ENCODE peak calls at places on chromosomes 16 and 17, in seven cellular contexts. P, U, X, M, W, D and A are unnamed samples.

GRCh38 chr16:2029350-2029749 is 2.6 kb downstream of the NHERF2 start:
- DNase-seq in P (no peak), U (no peak), X (no peak), M (no peak), W (no peak), D (no peak), A (no peak)

GRCh38 chr17:50346313-50347086 is 574 bp downstream of the XYLT2 start:
- DNase-seq in P (no peak), U (no peak), X (no peak), M (no peak), W (no peak), D (peak), A (no peak)

GRCh38 chr17:31371511-31372097 is 19.9 kb upstream of the RAB11FIP4 start:
- DNase-seq in P (peak), U (peak), X (peak), M (no peak), W (no peak), D (peak), A (peak)

GRCh38 chr17:17191346-17191792 is 14.8 kb downstream of the PLD6 start:
- DNase-seq in P (peak), U (peak), X (peak), M (no peak), W (no peak), D (no peak), A (peak)

GRCh38 chr16:79698341-79698753 is 97.8 kb upstream of the MAF start:
- DNase-seq in P (peak), U (peak), X (no peak), M (no peak), W (no peak), D (no peak), A (no peak)

GRCh38 chr16:14325921-14326401 is 254.8 kb downstream of the MRTFB start:
- DNase-seq in P (no peak), U (no peak), X (no peak), M (peak), W (no peak), D (peak), A (peak)

GRCh38 chr16:67268136-67268579 is 11.2 kb upstream of the PLEKHG4 start:
- DNase-seq in P (peak), U (peak), X (no peak), M (no peak), W (no peak), D (peak), A (peak)

GRCh38 chr17:17719199-17719940 is 38.1 kb downstream of the RAI1 start:
- DNase-seq in P (no peak), U (no peak), X (no peak), M (no peak), W (no peak), D (no peak), A (no peak)

GRCh38 chr17:40110457-40110856 is 10.1 kb upstream of the NR1D1 start:
- DNase-seq in P (no peak), U (no peak), X (no peak), M (peak), W (no peak), D (no peak), A (no peak)

GRCh38 chr17:48541036-48541573 is 3.8 kb downstream of the HOXB2 start:
- DNase-seq in P (no peak), U (no peak), X (no peak), M (no peak), W (no peak), D (no peak), A (no peak)

GRCh38 chr16:65832679-65833078 is 533.8 kb upstream of the CDH5 start:
- DNase-seq in P (no peak), U (no peak), X (no peak), M (peak), W (no peak), D (no peak), A (no peak)

GRCh38 chr17:43211480-43212402 is at the start of gene TMEM106A:
- DNase-seq in P (peak), U (peak), X (peak), M (peak), W (peak), D (peak), A (peak)

GRCh38 chr17:75776399-75777242 is 8.0 kb upstream of the UNK start:
- DNase-seq in P (no peak), U (no peak), X (no peak), M (no peak), W (no peak), D (peak), A (no peak)

GRCh38 chr17:75778861-75779249 is 5.8 kb upstream of the UNK start:
- DNase-seq in P (no peak), U (no peak), X (no peak), M (no peak), W (peak), D (no peak), A (no peak)

GRCh38 chr17:75779987-75780889 is 4.4 kb upstream of the UNK start:
- DNase-seq in P (no peak), U (no peak), X (no peak), M (no peak), W (no peak), D (no peak), A (no peak)

GRCh38 chr17:75777243-75777922 is 7.2 kb upstream of the UNK start:
- DNase-seq in P (no peak), U (no peak), X (no peak), M (no peak), W (no peak), D (no peak), A (no peak)

GRCh38 chr17:75779250-75779986 is 5.2 kb upstream of the UNK start:
- DNase-seq in P (peak), U (peak), X (peak), M (peak), W (peak), D (peak), A (peak)
- TF ChIP-seq CTCF in P (no peak), U (no peak), X (no peak), M (no peak), W (no peak), D (no peak), A (no peak)

GRCh38 chr16:87466975-87467501 is 25.8 kb downstream of the ZCCHC14 start:
- DNase-seq in P (no peak), U (no peak), X (no peak), M (peak), W (no peak), D (no peak), A (no peak)

GRCh38 chr16:87465306-87465705 is 27.5 kb downstream of the ZCCHC14 start:
- DNase-seq in P (peak), U (peak), X (peak), M (peak), W (no peak), D (peak), A (peak)

GRCh38 chr16:87463722-87464690 is 28.8 kb downstream of the ZCCHC14 start:
- DNase-seq in P (peak), U (no peak), X (no peak), M (no peak), W (peak), D (peak), A (peak)

GRCh38 chr16:87461466-87461975 is 31.3 kb downstream of the ZCCHC14 start:
- DNase-seq in P (no peak), U (no peak), X (no peak), M (peak), W (no peak), D (no peak), A (no peak)

GRCh38 chr16:87464691-87465300 is 28.0 kb downstream of the ZCCHC14 start:
- DNase-seq in P (peak), U (peak), X (peak), M (peak), W (no peak), D (peak), A (peak)
- H3K4me3 ChIP-seq in P (peak), U (peak), X (peak), M (peak), W (no peak), D (peak), A (no peak)

GRCh38 chr17:81868674-81869220 is 2.4 kb downstream of the ARHGDIA start:
- DNase-seq in P (peak), U (no peak), X (peak), M (peak), W (no peak), D (peak), A (no peak)

GRCh38 chr17:81870978-81871386 is at the start of gene ARHGDIA:
- DNase-seq in P (no peak), U (no peak), X (no peak), M (no peak), W (no peak), D (no peak), A (no peak)

GRCh38 chr17:81869221-81870154 is 1.6 kb downstream of the ARHGDIA start:
- DNase-seq in P (peak), U (no peak), X (no peak), M (peak), W (peak), D (peak), A (no peak)

GRCh38 chr17:81870155-81870977 is 771 bp downstream of the ARHGDIA start:
- DNase-seq in P (peak), U (no peak), X (no peak), M (peak), W (peak), D (peak), A (no peak)

GRCh38 chr17:81871387-81872120 is 417 bp upstream of the ARHGDIA start:
- DNase-seq in P (peak), U (no peak), X (no peak), M (peak), W (peak), D (peak), A (no peak)
- TF ChIP-seq CTCF in P (peak), U (peak), X (peak), M (no peak), W (no peak), D (no peak), A (peak)

GRCh38 chr17:58278661-58279015 is 2.1 kb downstream of the MPO start:
- DNase-seq in P (no peak), U (no peak), X (no peak), M (no peak), W (no peak), D (peak), A (no peak)
- H3K4me3 ChIP-seq in P (no peak), U (no peak), X (no peak), M (no peak), W (no peak), D (peak), A (no peak)

DNA sequence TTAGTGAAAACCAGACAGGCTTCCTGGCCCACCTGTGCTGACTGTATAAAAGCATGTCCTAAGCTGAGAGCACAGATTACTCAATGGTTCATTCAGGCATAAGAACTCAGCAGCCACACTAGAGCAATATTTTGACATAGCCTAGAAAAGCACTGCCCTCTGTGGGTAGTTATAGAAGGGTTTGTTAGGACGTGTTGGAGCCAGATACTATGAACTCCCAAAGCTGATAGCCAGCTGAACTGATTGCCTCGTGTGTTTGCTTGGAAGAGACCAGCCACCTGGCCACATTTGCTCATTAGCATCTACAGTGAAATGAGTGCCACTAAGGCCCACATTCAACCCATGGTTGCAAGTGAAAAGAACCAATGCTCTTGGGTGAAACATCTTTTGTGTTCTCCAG is 30.8 kb upstream of the ABCA5 start:
- DNase-seq in P (no peak), U (no peak), X (no peak), M (no peak), W (no peak), D (no peak), A (no peak)
- TF ChIP-seq CTCF in P (no peak), U (no peak), X (no peak), M (no peak), W (no peak), D (no peak), A (no peak)

GRCh38 chr16:24523569-24523968 is 15.8 kb upstream of the RBBP6 start:
- DNase-seq in P (no peak), U (no peak), X (no peak), M (peak), W (peak), D (no peak), A (no peak)
- H3K4me3 ChIP-seq in P (no peak), U (no peak), X (no peak), M (no peak), W (no peak), D (no peak), A (no peak)

DNA sequence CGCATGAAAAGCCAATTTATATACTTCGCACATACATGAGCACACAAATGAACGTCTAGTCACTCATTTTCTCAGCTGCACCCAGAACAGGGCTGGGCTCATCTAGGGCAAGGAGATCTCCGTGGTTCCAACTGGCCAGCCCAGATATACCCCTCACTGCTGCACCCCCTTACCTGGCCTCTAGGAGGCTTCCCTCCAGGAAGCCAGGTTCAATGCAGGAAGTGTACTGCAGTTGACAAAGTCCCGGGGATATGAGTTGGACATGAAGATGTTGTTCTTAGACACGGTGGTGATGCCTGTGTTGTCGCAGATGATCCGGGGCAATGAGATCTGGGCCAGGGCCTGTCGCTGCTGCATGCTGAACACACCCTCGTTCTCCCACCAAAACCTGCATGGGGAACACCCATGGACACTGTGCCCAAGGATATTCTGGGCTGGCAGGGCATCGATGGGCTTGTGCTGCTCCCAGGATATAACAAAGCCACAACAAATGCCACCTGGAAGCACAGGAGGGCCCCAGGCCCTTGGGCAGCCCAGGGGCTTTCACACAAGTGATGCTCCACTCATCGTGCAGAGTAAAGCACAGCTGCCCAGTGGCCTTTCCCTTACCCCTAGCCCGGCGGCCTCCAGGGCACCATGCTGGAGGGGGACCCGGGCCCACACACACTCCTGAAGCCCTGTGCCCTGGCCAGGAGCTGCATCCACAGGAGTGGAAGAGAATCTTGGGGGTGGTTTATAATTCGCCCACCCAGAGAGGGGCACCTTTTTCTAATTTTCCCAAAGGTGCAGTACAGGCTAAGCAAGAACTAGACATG is 10.1 kb downstream of the MPO start:
- DNase-seq in P (no peak), U (no peak), X (no peak), M (no peak), W (no peak), D (peak), A (no peak)
- TF ChIP-seq CTCF in P (peak), U (no peak), X (no peak), M (peak), W (no peak), D (peak), A (peak)

GRCh38 chr17:78313735-78314648 is 45.9 kb downstream of the SOCS3 start:
- DNase-seq in P (peak), U (no peak), X (no peak), M (peak), W (peak), D (peak), A (no peak)
- H3K4me3 ChIP-seq in P (peak), U (peak), X (peak), M (peak), W (peak), D (no peak), A (peak)

GRCh38 chr16:19110537-19111391 is 3.0 kb upstream of the ITPRIPL2 start:
- DNase-seq in P (no peak), U (no peak), X (no peak), M (no peak), W (no peak), D (no peak), A (no peak)
- TF ChIP-seq CTCF in P (no peak), U (no peak), X (no peak), M (no peak), W (no peak), D (no peak), A (no peak)